ENCODE peak calls at places on chromosome 5, in ten cellular contexts. K is mesendoderm; N is A673; J is psoas muscle; D is CD8-positive, alpha-beta memory T cell; Q is Peyer's patch; O is body of pancreas; I is heart left ventricle; T is right atrium auricular region; S is esophagus squamous epithelium. A is an unnamed sample. For H3K4me1, the result is how much of the 10 kb centered on the place peaks cover.

GRCh38 chr5:73519531-73520283 is 21.5 kb downstream of the BTF3 start:
- DNase-seq in I (peak), D (peak), O (peak), K (peak), N (peak), T (peak), Q (peak), S (peak), J (peak), A (no peak)

GRCh38 chr5:77239126-77239741 is 28.8 kb downstream of the PDE8B start:
- DNase-seq in K (no peak), I (no peak), N (peak), T (no peak), Q (no peak), J (no peak), S (no peak), D (no peak), O (no peak), A (no peak)

GRCh38 chr5:77255617-77256016 is 45.1 kb downstream of the PDE8B start:
- DNase-seq in N (no peak), D (no peak), T (no peak), K (no peak), I (no peak), Q (no peak), J (no peak), O (peak), S (no peak), A (no peak)

GRCh38 chr5:159089675-159090074 is 10.0 kb downstream of the EBF1 start:
- DNase-seq in I (no peak), D (no peak), S (no peak), Q (no peak), T (no peak), K (no peak), J (no peak), N (no peak), O (no peak), A (no peak)

GRCh38 chr5:4831325-4831724 is 308.8 kb upstream of the ADAMTS16 start:
- DNase-seq in O (no peak), D (no peak), I (no peak), S (no peak), K (peak), T (no peak), J (no peak), N (no peak), Q (no peak), A (no peak)

GRCh38 chr5:65128226-65128625 is 353.5 kb downstream of the ADAMTS6 start:
- DNase-seq in O (no peak), J (no peak), S (no peak), K (peak), I (no peak), Q (no peak), D (no peak), T (no peak), N (no peak), A (no peak)

GRCh38 chr5:37208883-37209808 is 40.0 kb downstream of the CPLANE1 start:
- DNase-seq in T (no peak), I (peak), N (peak), S (no peak), D (peak), J (peak), Q (no peak), O (no peak), K (no peak), A (no peak)

GRCh38 chr5:58412932-58413331 is 47.0 kb downstream of the PLK2 start:
- DNase-seq in T (no peak), N (no peak), Q (no peak), D (no peak), K (no peak), J (no peak), I (no peak), O (no peak), S (no peak), A (no peak)

GRCh38 chr5:7867260-7867659 is 1.6 kb downstream of the FASTKD3 start:
- DNase-seq in K (no peak), D (no peak), J (no peak), T (no peak), N (no peak), I (no peak), Q (no peak), O (no peak), S (no peak), A (no peak)

GRCh38 chr5:36168737-36169136 is 16.8 kb downstream of the SKP2 start:
- DNase-seq in K (no peak), O (no peak), S (no peak), N (no peak), T (no peak), D (no peak), I (no peak), J (no peak), Q (no peak), A (no peak)

GRCh38 chr5:15105799-15106393 is 234.3 kb upstream of the ANKH start:
- DNase-seq in Q (no peak), I (no peak), O (peak), N (peak), D (no peak), S (no peak), K (peak), T (no peak), J (no peak), A (peak)

GRCh38 chr5:150107909-150108447 is 21.6 kb upstream of the CSF1R start:
- DNase-seq in I (no peak), K (peak), T (peak), N (no peak), J (no peak), O (no peak), Q (peak), D (no peak), S (no peak), A (peak)

GRCh38 chr5:98179791-98180755 is 593.4 kb upstream of the RGMB start:
- DNase-seq in O (no peak), K (no peak), N (no peak), I (no peak), S (no peak), Q (no peak), T (no peak), D (no peak), J (no peak), A (peak)

GRCh38 chr5:162529886-162530285 is 462.3 kb downstream of the GABRG2 start:
- DNase-seq in D (no peak), T (no peak), K (peak), O (no peak), Q (no peak), N (peak), S (no peak), I (no peak), J (no peak), A (no peak)

GRCh38 chr5:10760033-10760975 is 730 bp downstream of the DAP start:
- DNase-seq in J (no peak), O (peak), N (peak), D (no peak), S (no peak), K (peak), T (no peak), Q (no peak), I (peak), A (no peak)

GRCh38 chr5:157161996-157162395 is 4.1 kb downstream of the GARIN3 start:
- DNase-seq in T (peak), S (no peak), O (no peak), Q (no peak), I (no peak), D (no peak), K (no peak), N (no peak), J (no peak), A (no peak)

GRCh38 chr5:80712914-80713313 is 58.1 kb upstream of the DHFR start:
- DNase-seq in J (no peak), S (no peak), K (no peak), I (no peak), N (no peak), D (no peak), T (no peak), O (no peak), Q (no peak), A (no peak)

GRCh38 chr5:177593511-177593910 is 1.5 kb downstream of the TMED9 start:
- DNase-seq in S (no peak), D (no peak), N (no peak), O (no peak), K (no peak), I (no peak), Q (no peak), J (no peak), T (no peak), A (no peak)

GRCh38 chr5:116718317-116718716 is 143.7 kb upstream of the SEMA6A start:
- DNase-seq in N (no peak), S (no peak), D (no peak), K (no peak), J (no peak), I (no peak), Q (no peak), O (no peak), T (no peak), A (no peak)

GRCh38 chr5:14672508-14673394 is 8.2 kb downstream of the OTULIN start:
- DNase-seq in I (peak), K (no peak), N (no peak), J (no peak), S (no peak), D (no peak), O (no peak), T (no peak), Q (no peak), A (no peak)

GRCh38 chr5:21817668-21818419 is 1035.3 kb downstream of the CDH12 start:
- DNase-seq in N (peak), K (no peak), O (no peak), Q (no peak), S (no peak), D (no peak), T (no peak), I (no peak), J (no peak), A (no peak)

GRCh38 chr5:172868436-172868923 is 34.4 kb downstream of the ERGIC1 start:
- DNase-seq in N (no peak), K (no peak), J (peak), Q (no peak), T (no peak), O (no peak), D (no peak), I (no peak), S (no peak), A (no peak)
- H3K4me1 ChIP-seq in N (under half), K (under half), J (half or more), Q (under half), T (under half), O (half or more), D (under half), I (half or more), S (half or more), A (under half)

GRCh38 chr5:179832039-179832745 is 11.5 kb downstream of the SQSTM1 start:
- DNase-seq in K (no peak), Q (peak), N (no peak), S (no peak), D (no peak), J (no peak), O (no peak), I (no peak), T (no peak), A (no peak)

GRCh38 chr5:179827684-179828083 is 7.0 kb downstream of the SQSTM1 start:
- DNase-seq in D (no peak), N (peak), O (peak), S (no peak), K (no peak), T (no peak), J (peak), Q (peak), I (peak), A (no peak)

GRCh38 chr5:179825655-179826182 is 5.0 kb downstream of the SQSTM1 start:
- DNase-seq in D (no peak), O (peak), J (no peak), T (no peak), Q (peak), K (no peak), N (no peak), I (no peak), S (no peak), A (no peak)

GRCh38 chr5:179829732-179830435 is 9.2 kb downstream of the SQSTM1 start:
- DNase-seq in K (no peak), O (no peak), D (no peak), Q (peak), N (no peak), I (no peak), J (no peak), T (no peak), S (no peak), A (no peak)

GRCh38 chr5:179828756-179829421 is 8.2 kb downstream of the SQSTM1 start:
- DNase-seq in N (no peak), K (no peak), D (no peak), J (no peak), S (no peak), I (no peak), Q (peak), T (no peak), O (no peak), A (no peak)
- H3K4me1 ChIP-seq in N (under half), K (under half), D (under half), J (half or more), S (half or more), I (under half), Q (under half), T (under half), O (under half), A (under half)

GRCh38 chr5:142317173-142317572 is 7.6 kb downstream of the SPRY4 start:
- DNase-seq in N (no peak), J (no peak), I (no peak), Q (no peak), T (no peak), K (no peak), O (no peak), D (no peak), S (no peak), A (no peak)
- H3K4me1 ChIP-seq in N (half or more), J (under half), I (half or more), Q (under half), T (under half), K (under half), O (under half), D (under half), S (half or more), A (under half)

GRCh38 chr5:139682016-139682975 is 34.1 kb downstream of the CXXC5 start:
- DNase-seq in T (no peak), K (no peak), J (no peak), I (peak), O (no peak), S (no peak), Q (no peak), D (no peak), N (no peak), A (no peak)

GRCh38 chr5:139678751-139679750 is 30.9 kb downstream of the CXXC5 start:
- DNase-seq in I (no peak), O (peak), N (no peak), T (no peak), K (no peak), D (no peak), S (no peak), Q (no peak), J (peak), A (no peak)

GRCh38 chr5:139680368-139681111 is 32.4 kb downstream of the CXXC5 start:
- DNase-seq in D (no peak), K (no peak), Q (no peak), I (peak), S (no peak), J (no peak), O (no peak), T (no peak), N (no peak), A (no peak)

GRCh38 chr5:139681466-139681865 is 33.3 kb downstream of the CXXC5 start:
- DNase-seq in I (no peak), Q (no peak), N (no peak), O (no peak), D (no peak), K (no peak), T (no peak), J (no peak), S (no peak), A (no peak)

GRCh38 chr5:139681112-139681458 is 32.9 kb downstream of the CXXC5 start:
- DNase-seq in I (no peak), J (no peak), O (no peak), D (no peak), S (no peak), T (no peak), K (no peak), N (no peak), Q (no peak), A (no peak)
- H3K4me1 ChIP-seq in I (under half), J (half or more), O (half or more), D (under half), S (under half), T (under half), K (under half), N (under half), Q (under half), A (under half)

GRCh38 chr5:32585122-32585445 is 273 bp upstream of the SUB1 start:
- DNase-seq in N (no peak), I (no peak), S (no peak), J (no peak), K (no peak), D (no peak), T (no peak), Q (no peak), O (no peak), A (no peak)
- H3K4me1 ChIP-seq in N (under half), I (under half), S (half or more), J (under half), K (under half), D (half or more), T (under half), Q (under half), O (under half), A (under half)

A was measured in foreskin keratinocyte.